ENCODE peak calls at places on chromosomes 3 and 15, in four cellular contexts. I, X, O and Q are unnamed samples.
A peak's percentile ranks its signal among the peaks of the same experiment; 100 is the strongest.

GRCh38 chr15:29535952-29536351 is 266.3 kb upstream of the NSMCE3 start:
- DNase-seq in X (no peak), I (no peak), O (no peak), Q (no peak)

GRCh38 chr3:178078933-178079332 is 457.3 kb upstream of the KCNMB2 start:
- DNase-seq in O (no peak), X (no peak), I (no peak), Q (no peak)

GRCh38 chr3:13106308-13106970 is 33.2 kb upstream of the IQSEC1 start:
- DNase-seq in O (no peak), X (no peak), I (no peak), Q (no peak)

GRCh38 chr3:40213556-40213955 is 96.0 kb upstream of the EIF1B start:
- DNase-seq in O (no peak), X (no peak), I (no peak), Q (no peak)

GRCh38 chr3:102036015-102036414 is 186.7 kb downstream of the NFKBIZ start:
- DNase-seq in I (no peak), O (no peak), X (no peak), Q (no peak)

GRCh38 chr15:73727330-73728018 is 25.7 kb downstream of the INSYN1 start:
- DNase-seq in X (no peak), I (peak; percentile 63), O (no peak), Q (peak; percentile 37)

GRCh38 chr3:27633224-27633545 is 88.9 kb downstream of the EOMES start:
- DNase-seq in O (no peak), I (no peak), X (no peak), Q (no peak)

GRCh38 chr3:104750581-104750980 is 616.1 kb upstream of the ALCAM start:
- DNase-seq in I (no peak), X (no peak), O (no peak), Q (no peak)

GRCh38 chr3:149023951-149024350 is 32.6 kb downstream of the GYG1 start:
- DNase-seq in O (no peak), I (no peak), X (no peak), Q (no peak)

GRCh38 chr3:162764672-162765071 is 1268.1 kb downstream of the OTOL1 start:
- DNase-seq in I (no peak), X (no peak), O (no peak), Q (no peak)

GRCh38 chr3:174355505-174355904 is 503.6 kb upstream of the NAALADL2 start:
- DNase-seq in O (no peak), I (no peak), X (peak; percentile 20), Q (no peak)

GRCh38 chr3:46551615-46552014 is 14.5 kb downstream of the LRRC2 start:
- DNase-seq in I (no peak), X (no peak), O (no peak), Q (no peak)

GRCh38 chr3:197031315-197032285 is 2.0 kb upstream of the MELTF start:
- DNase-seq in X (peak; percentile 99), O (no peak), I (peak; percentile 72), Q (peak; percentile 97)

GRCh38 chr3:171874879-171875278 is 31.7 kb downstream of the TMEM212 start:
- DNase-seq in X (no peak), O (no peak), I (no peak), Q (no peak)

GRCh38 chr3:126124896-126125295 is 41.0 kb upstream of the SLC41A3 start:
- DNase-seq in O (no peak), X (no peak), I (no peak), Q (no peak)

GRCh38 chr3:14523792-14524191 is 16.4 kb downstream of the GRIP2 start:
- DNase-seq in O (no peak), I (no peak), X (no peak), Q (no peak)

GRCh38 chr3:35663471-35663870 is 24.1 kb downstream of the ARPP21 start:
- DNase-seq in O (no peak), X (no peak), I (peak; percentile 37), Q (no peak)

GRCh38 chr3:11239796-11240195 is 32.4 kb upstream of the ATG7 start:
- DNase-seq in O (no peak), X (no peak), I (no peak), Q (no peak)

GRCh38 chr3:149384911-149385321 is 7.5 kb upstream of the TM4SF1 start:
- DNase-seq in O (no peak), X (peak; percentile 68), I (no peak), Q (peak; percentile 93)

GRCh38 chr3:171428321-171428787 is 31.9 kb downstream of the TNIK start:
- DNase-seq in X (no peak), O (no peak), I (no peak), Q (no peak)

GRCh38 chr3:67296039-67296892 is 298.2 kb downstream of the KBTBD8 start:
- DNase-seq in I (no peak), O (no peak), X (no peak), Q (no peak)

GRCh38 chr3:142963266-142964149 is at the start of gene PAQR9:
- DNase-seq in I (peak; percentile 50), X (no peak), O (no peak), Q (no peak)

GRCh38 chr3:152376351-152377183 is 107.8 kb downstream of the MBNL1 start:
- DNase-seq in X (no peak), I (peak; percentile 29), O (no peak), Q (no peak)

GRCh38 chr15:70801111-70801510 is 37.8 kb upstream of the UACA start:
- DNase-seq in X (no peak), I (no peak), O (no peak), Q (no peak)

GRCh38 chr3:108428580-108428979 is 81.8 kb downstream of the MYH15 start:
- DNase-seq in O (no peak), X (no peak), I (no peak), Q (no peak)

GRCh38 chr3:45841701-45842491 is at the start of gene LZTFL1:
- DNase-seq in I (peak; percentile 93), O (peak; percentile 85), X (peak; percentile 95), Q (peak; percentile 82)

GRCh38 chr3:143207338-143207961 is 87.9 kb downstream of the CHST2 start:
- DNase-seq in X (no peak), O (no peak), I (no peak), Q (no peak)

GRCh38 chr15:26623071-26623470 is 149.8 kb downstream of the GABRB3 start:
- DNase-seq in X (no peak), I (no peak), O (no peak), Q (no peak)

GRCh38 chr3:171357721-171358120 is 102.5 kb downstream of the TNIK start:
- DNase-seq in I (no peak), O (no peak), X (no peak), Q (no peak)

GRCh38 chr3:36875397-36875796 is 69.5 kb downstream of the TRANK1 start:
- DNase-seq in X (no peak), I (no peak), O (no peak), Q (no peak)

GRCh38 chr3:87766736-87767135 is 292.1 kb downstream of the CGGBP1 start:
- DNase-seq in O (no peak), X (no peak), I (no peak), Q (no peak)

GRCh38 chr3:170506556-170506955 is 79.3 kb downstream of the SLC7A14 start:
- DNase-seq in O (no peak), I (no peak), X (no peak), Q (no peak)

GRCh38 chr3:58888087-58888486 is 161.7 kb downstream of the CFAP20DC start:
- DNase-seq in I (no peak), X (no peak), O (no peak), Q (no peak)

GRCh38 chr3:64399205-64399800 is 174.0 kb upstream of the PRICKLE2 start:
- DNase-seq in X (peak; percentile 39), O (no peak), I (no peak), Q (no peak)

GRCh38 chr15:84949043-84949442 is 32.6 kb upstream of the PDE8A start:
- DNase-seq in O (no peak), X (no peak), I (no peak), Q (no peak)

GRCh38 chr15:87038404-87038803 is 958.7 kb downstream of the AGBL1 start:
- DNase-seq in O (no peak), X (no peak), I (no peak), Q (no peak)

GRCh38 chr3:133441867-133442270 is 42.0 kb downstream of the BFSP2 start:
- DNase-seq in I (no peak), O (no peak), X (no peak), Q (no peak)

GRCh38 chr3:127734181-127734720 is 61.5 kb downstream of the ABTB1 start:
- DNase-seq in O (no peak), I (no peak), X (no peak), Q (no peak)

GRCh38 chr15:28191832-28192231 is 92.7 kb upstream of the OCA2 start:
- DNase-seq in O (no peak), X (no peak), I (peak; percentile 72), Q (no peak)